ENCODE peak calls at places on chromosomes 13 and 19, in five cellular contexts. Y is testis; S is activated CD4-positive, alpha-beta T cell treated with anti-CD3 and anti-CD28 coated beads for 24 hours; Z is stimulated activated CD4-positive, alpha-beta T cell treated with anti-CD3 and anti-CD28 coated beads, Interleukin-12 subunit alpha, Interleukin-12 subunit beta, amount 100 ng/mL, for 48 hours; A is osteocyte. E is an unnamed sample.

GRCh38 chr13:111020546-111020945 is 94.6 kb upstream of the ARHGEF7 start:
- DNase-seq in Y (no peak), S (no peak), Z (no peak), A (no peak), E (no peak)

GRCh38 chr13:46542833-46543232 is 10.1 kb upstream of the LRCH1 start:
- DNase-seq in Y (no peak), S (no peak), Z (no peak), A (no peak), E (no peak)

GRCh38 chr19:39252458-39252857 is 3.8 kb upstream of the IFNL4 start:
- DNase-seq in Y (no peak), S (no peak), Z (no peak), A (no peak), E (no peak)

GRCh38 chr13:42981317-42981716 is 10.7 kb downstream of the EPSTI1 start:
- DNase-seq in Y (no peak), S (no peak), Z (no peak), A (no peak), E (no peak)

GRCh38 chr19:17777840-17778620 is 16.9 kb upstream of the B3GNT3 start:
- DNase-seq in Y (peak), S (no peak), Z (peak), A (no peak), E (peak)

GRCh38 chr19:7596191-7596937 is 701 bp downstream of the CAMSAP3 start:
- DNase-seq in Y (no peak), S (no peak), Z (no peak), A (no peak), E (no peak)

GRCh38 chr13:107231941-107232340 is 664.0 kb upstream of the ARGLU1 start:
- DNase-seq in Y (no peak), S (no peak), Z (no peak), A (no peak), E (no peak)

GRCh38 chr19:40347476-40348124 is 597 bp downstream of the C19orf47 start:
- DNase-seq in Y (no peak), S (no peak), Z (no peak), A (no peak), E (no peak)

GRCh38 chr19:54106716-54107115 is 4.1 kb downstream of the NDUFA3 start:
- DNase-seq in Y (no peak), S (no peak), Z (no peak), A (no peak), E (no peak)

GRCh38 chr19:38539751-38540150 is 78.0 kb downstream of the MAP4K1 start:
- DNase-seq in Y (no peak), S (no peak), Z (no peak), A (no peak), E (no peak)

GRCh38 chr13:25963681-25964080 is 88.1 kb downstream of the SHISA2 start:
- DNase-seq in Y (no peak), S (no peak), Z (no peak), A (no peak), E (no peak)

GRCh38 chr19:10430505-10431253 is 10.3 kb downstream of the PDE4A start:
- DNase-seq in Y (no peak), S (no peak), Z (no peak), A (no peak), E (no peak)

GRCh38 chr13:98416408-98416807 is 160.5 kb downstream of the STK24 start:
- DNase-seq in Y (no peak), S (no peak), Z (no peak), A (no peak), E (no peak)

GRCh38 chr13:98564204-98564603 is 12.7 kb downstream of the STK24 start:
- DNase-seq in Y (no peak), S (no peak), Z (no peak), A (no peak), E (no peak)

GRCh38 chr19:40225440-40226305 is 816 bp downstream of the CCNP start:
- DNase-seq in Y (no peak), S (no peak), Z (no peak), A (no peak), E (no peak)

GRCh38 chr19:45446944-45447343 is 20.9 kb upstream of the FOSB start:
- DNase-seq in Y (peak), S (no peak), Z (no peak), A (no peak), E (peak)

GRCh38 chr13:114272977-114273376 is 8.4 kb upstream of the UPF3A start:
- DNase-seq in Y (no peak), S (no peak), Z (no peak), A (no peak), E (no peak)

GRCh38 chr13:110306960-110307696 is at the start of the genes COL4A1 and COL4A2:
- DNase-seq in Y (peak), S (no peak), Z (no peak), A (peak), E (no peak)

GRCh38 chr19:1116726-1117581 is 13.2 kb downstream of the GPX4 start:
- DNase-seq in Y (no peak), S (no peak), Z (no peak), A (no peak), E (peak)

GRCh38 chr13:26449063-26449848 is 108.2 kb upstream of the WASF3 start:
- DNase-seq in Y (no peak), S (no peak), Z (no peak), A (no peak), E (no peak)